ENCODE peak calls at places on chromosomes 1 and 21, in four cellular contexts. V, B, X and N are unnamed samples.

GRCh38 chr1:204746838-204747442 is 61.4 kb upstream of the LRRN2 start:
- DNase-seq in V (peak), B (peak), X (peak), N (no peak)

GRCh38 chr1:201624741-201625646 is 86.1 kb downstream of the NAV1 start:
- DNase-seq in V (no peak), B (no peak), X (no peak), N (no peak)

GRCh38 chr1:30710407-30710806 is 13.0 kb downstream of the MATN1 start:
- DNase-seq in V (no peak), B (no peak), X (no peak), N (no peak)

GRCh38 chr21:24210130-24210529 is 1397.2 kb downstream of the MRPL39 start:
- DNase-seq in V (no peak), B (no peak), X (no peak), N (no peak)

GRCh38 chr1:189851806-189852367 is 625.8 kb downstream of the BRINP3 start:
- DNase-seq in V (no peak), B (no peak), X (no peak), N (no peak)

GRCh38 chr21:14870841-14871126 is 194.0 kb downstream of the NRIP1 start:
- DNase-seq in V (no peak), B (no peak), X (no peak), N (no peak)

GRCh38 chr1:7560601-7561181 is 210.4 kb upstream of the VAMP3 start:
- DNase-seq in V (no peak), B (no peak), X (no peak), N (no peak)

GRCh38 chr21:43578677-43579313 is 80.5 kb downstream of the HSF2BP start:
- DNase-seq in V (no peak), B (no peak), X (no peak), N (no peak)

GRCh38 chr21:31908106-31909031 is 35.5 kb downstream of the HUNK start:
- DNase-seq in V (no peak), B (no peak), X (peak), N (no peak)

GRCh38 chr21:16620921-16621320 is 891.1 kb downstream of the USP25 start:
- DNase-seq in V (no peak), B (no peak), X (no peak), N (no peak)

GRCh38 chr1:116908821-116909510 is 750 bp upstream of the PTGFRN start:
- DNase-seq in V (no peak), B (no peak), X (no peak), N (no peak)

GRCh38 chr1:48051466-48052126 is 54.4 kb upstream of the TRABD2B start:
- DNase-seq in V (no peak), B (no peak), X (no peak), N (no peak)

GRCh38 chr1:72009170-72009569 is 273.2 kb downstream of the NEGR1 start:
- DNase-seq in V (no peak), B (no peak), X (no peak), N (no peak)

GRCh38 chr1:12450090-12450764 is 167.8 kb downstream of the DHRS3 start:
- DNase-seq in V (no peak), B (no peak), X (no peak), N (no peak)

GRCh38 chr1:96533820-96534219 is 187.8 kb upstream of the PTBP2 start:
- DNase-seq in V (no peak), B (no peak), X (no peak), N (no peak)

GRCh38 chr1:206693029-206693428 is 8.3 kb downstream of the MAPKAPK2 start:
- DNase-seq in V (no peak), B (no peak), X (no peak), N (no peak)

GRCh38 chr1:74578101-74578500 is 65.7 kb upstream of the LRRC53 start:
- DNase-seq in V (no peak), B (no peak), X (no peak), N (no peak)

GRCh38 chr1:59595774-59596173 is 219.0 kb upstream of the HOOK1 start:
- DNase-seq in V (no peak), B (no peak), X (no peak), N (no peak)

GRCh38 chr1:51297401-51298321 is 32.7 kb downstream of the TTC39A start:
- DNase-seq in V (no peak), B (no peak), X (no peak), N (no peak)

GRCh38 chr1:239909894-239910293 is 181.8 kb upstream of the FMN2 start:
- DNase-seq in V (no peak), B (no peak), X (no peak), N (no peak)

GRCh38 chr1:17953921-17954320 is 153.7 kb upstream of the IGSF21 start:
- DNase-seq in V (no peak), B (no peak), X (no peak), N (no peak)

GRCh38 chr1:155175927-155176371 is 2.3 kb downstream of the TRIM46 start:
- DNase-seq in V (no peak), B (no peak), X (no peak), N (no peak)

GRCh38 chr1:152759453-152760173 is 1.8 kb downstream of the KPRP start:
- DNase-seq in V (no peak), B (no peak), X (no peak), N (no peak)

GRCh38 chr1:20981903-20982695 is 194.6 kb downstream of the EIF4G3 start:
- DNase-seq in V (no peak), B (no peak), X (peak), N (no peak)

GRCh38 chr1:40662151-40662550 is 3.3 kb downstream of the RIMS3 start:
- DNase-seq in V (no peak), B (no peak), X (no peak), N (no peak)

GRCh38 chr1:169427081-169427611 is at the start of gene CCDC181:
- DNase-seq in V (no peak), B (peak), X (peak), N (peak)

GRCh38 chr1:108661030-108661609 is at the start of gene HENMT1:
- DNase-seq in V (no peak), B (peak), X (no peak), N (peak)

GRCh38 chr1:244319283-244320132 is 132.2 kb downstream of the ADSS2 start:
- DNase-seq in V (no peak), B (no peak), X (no peak), N (peak)

GRCh38 chr1:75616436-75617433 is 5.8 kb upstream of the SLC44A5 start:
- DNase-seq in V (no peak), B (no peak), X (no peak), N (no peak)

GRCh38 chr1:150127868-150128267 is 21.8 kb upstream of the PLEKHO1 start:
- DNase-seq in V (no peak), B (no peak), X (no peak), N (no peak)

GRCh38 chr1:192860478-192861185 is 51.8 kb downstream of the RGS2 start:
- DNase-seq in V (no peak), B (no peak), X (no peak), N (no peak)

GRCh38 chr1:104648269-104648691 is 898.6 kb downstream of the AMY1C start:
- DNase-seq in V (no peak), B (no peak), X (peak), N (no peak)

GRCh38 chr1:20402585-20403422 is 83.2 kb downstream of the CAMK2N1 start:
- DNase-seq in V (no peak), B (no peak), X (no peak), N (no peak)

GRCh38 chr21:39885119-39885848 is 18.0 kb downstream of the PCP4 start:
- DNase-seq in V (no peak), B (no peak), X (no peak), N (no peak)

DNA sequence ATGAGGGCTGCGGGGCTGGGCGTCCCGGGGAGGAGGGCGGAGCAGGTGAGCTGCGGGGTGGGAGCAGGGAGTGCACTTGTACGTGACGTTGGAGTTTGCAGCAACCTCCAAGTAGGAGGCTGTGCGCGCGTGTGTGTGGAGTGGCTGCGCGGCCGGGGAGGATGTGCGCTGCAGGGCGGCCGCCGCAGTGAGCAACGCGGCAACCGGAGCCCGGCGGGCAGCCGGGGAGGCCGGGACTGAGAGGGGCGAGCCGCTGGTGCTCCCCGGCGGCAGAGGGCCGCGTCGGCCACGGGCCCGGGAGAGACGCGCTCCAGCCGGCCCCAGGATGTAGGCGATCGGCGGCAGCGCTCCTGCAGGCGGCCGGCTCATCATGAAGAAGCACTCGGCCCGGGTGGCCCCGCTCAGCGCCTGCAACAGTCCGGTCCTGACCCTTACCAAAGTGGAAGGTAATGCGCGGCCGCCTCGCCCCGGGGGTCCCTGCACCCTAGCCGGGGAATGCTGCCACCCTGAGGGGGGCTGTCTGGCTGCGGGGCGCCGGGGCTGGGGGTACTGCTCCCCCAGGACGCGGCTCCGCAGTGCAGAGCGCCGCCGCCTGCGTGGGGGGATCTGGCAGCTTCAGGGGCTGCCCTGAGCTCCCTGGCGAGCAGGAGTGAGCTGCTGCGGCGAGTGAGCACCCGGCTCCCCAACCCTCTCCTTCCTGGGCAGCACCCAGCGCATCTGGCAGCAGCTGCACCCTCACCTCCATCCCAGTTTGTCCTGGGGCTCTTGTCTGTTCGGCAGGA is 158.9 kb upstream of the COA6 start:
- DNase-seq in V (no peak), B (no peak), X (no peak), N (no peak)
- TF ChIP-seq HDAC6 in V (no peak), B (no peak), X (no peak), N (no peak)

GRCh38 chr1:115141145-115141454 is 51.8 kb upstream of the TSPAN2 start:
- DNase-seq in V (no peak), B (no peak), X (no peak), N (no peak)

GRCh38 chr1:115142616-115143015 is 53.3 kb upstream of the TSPAN2 start:
- DNase-seq in V (no peak), B (no peak), X (no peak), N (no peak)

GRCh38 chr1:115140442-115141144 is 51.3 kb upstream of the TSPAN2 start:
- DNase-seq in V (no peak), B (no peak), X (no peak), N (no peak)

GRCh38 chr1:115144176-115144575 is 54.9 kb upstream of the TSPAN2 start:
- DNase-seq in V (no peak), B (no peak), X (no peak), N (no peak)

GRCh38 chr1:115145221-115145620 is 55.9 kb upstream of the TSPAN2 start:
- DNase-seq in V (no peak), B (no peak), X (no peak), N (no peak)
- TF ChIP-seq HDAC6 in V (no peak), B (no peak), X (no peak), N (no peak)

DNA sequence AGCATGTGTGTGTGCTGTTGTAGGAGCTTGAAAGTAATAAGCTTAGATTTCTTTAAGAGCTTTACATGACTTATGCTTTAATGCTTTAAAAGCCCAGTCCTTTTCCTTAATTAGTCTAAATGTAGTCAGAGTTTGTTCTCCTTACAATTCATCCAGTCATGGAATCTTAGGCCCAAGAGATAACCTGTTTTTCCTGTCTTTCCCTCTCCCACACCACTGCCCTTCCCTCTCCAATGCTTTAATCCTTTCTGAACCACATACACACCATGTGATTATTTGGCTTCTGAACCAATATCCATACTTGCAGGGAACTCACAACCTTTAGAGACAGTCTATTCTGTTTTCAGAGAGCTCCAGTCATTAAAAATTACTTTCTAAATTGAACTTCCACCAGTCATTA is 37.6 kb downstream of the ALG6 start:
- DNase-seq in V (no peak), B (no peak), X (no peak), N (no peak)
- TF ChIP-seq HDAC6 in V (no peak), B (no peak), X (no peak), N (no peak)

GRCh38 chr1:25858494-25858893 is 763 bp downstream of the AUNIP start:
- DNase-seq in V (no peak), B (no peak), X (no peak), N (no peak)
- TF ChIP-seq HDAC6 in V (no peak), B (no peak), X (no peak), N (no peak)

DNA sequence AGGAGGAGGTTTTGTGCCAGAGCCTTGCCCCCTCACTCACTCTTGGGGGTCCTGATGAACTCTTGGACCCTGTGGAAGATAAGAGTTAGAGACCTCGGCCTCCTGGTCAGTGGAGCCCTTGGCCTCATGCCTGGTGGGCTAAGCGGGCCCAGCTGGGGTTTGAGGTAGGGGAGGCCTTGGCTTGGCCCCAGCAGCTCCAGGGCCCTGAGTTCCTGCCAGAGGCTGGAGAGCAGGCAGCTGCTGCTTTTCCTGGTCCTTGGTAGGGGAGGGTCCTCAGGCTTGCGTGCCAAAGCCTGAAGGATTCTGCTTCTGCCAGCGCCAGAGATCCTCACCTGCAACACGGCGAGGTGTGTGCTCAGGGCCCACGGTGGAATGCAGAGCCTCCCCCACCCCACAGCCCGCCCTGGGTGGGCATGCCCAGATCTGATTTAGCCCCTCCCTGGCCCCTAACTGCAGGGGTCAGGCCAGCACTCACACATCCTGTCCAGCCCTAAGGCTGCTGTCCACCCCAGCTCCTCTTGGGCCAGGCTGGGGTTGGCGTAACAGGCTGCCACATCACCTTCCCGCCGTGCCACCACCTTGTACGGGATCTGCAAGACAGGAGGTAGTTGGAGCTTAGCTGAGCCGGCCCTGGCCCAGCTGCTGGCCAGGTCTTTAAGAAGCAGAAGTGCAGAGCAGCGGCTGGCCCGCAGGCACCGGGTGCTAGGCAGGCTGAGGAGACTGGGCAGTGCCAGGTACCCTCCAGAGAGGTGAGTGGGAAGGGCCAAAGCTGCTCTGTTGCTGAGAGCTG is 4.7 kb downstream of the GALE start:
- DNase-seq in V (no peak), B (no peak), X (no peak), N (no peak)
- TF ChIP-seq HDAC6 in V (no peak), B (no peak), X (no peak), N (no peak)